ENCODE peak calls at places on chromosome 16, in four cellular contexts. W, I, Z and O are unnamed samples.

GRCh38 chr16:7182510-7183109 is 150.0 kb upstream of the RBFOX1 start:
- DNase-seq in W (no peak), I (no peak), Z (no peak), O (no peak)

GRCh38 chr16:64392456-64392855 is 729.4 kb downstream of the CDH11 start:
- DNase-seq in W (no peak), I (no peak), Z (no peak), O (no peak)

GRCh38 chr16:79380990-79381389 is 219.5 kb downstream of the MAF start:
- DNase-seq in W (no peak), I (peak; percentile 6), Z (no peak), O (no peak)

GRCh38 chr16:56896244-56896643 is 31.2 kb downstream of the SLC12A3 start:
- DNase-seq in W (no peak), I (no peak), Z (no peak), O (no peak)

GRCh38 chr16:73058221-73058615 is 10.3 kb upstream of the ZFHX3 start:
- DNase-seq in W (no peak), I (no peak), Z (no peak), O (no peak)

GRCh38 chr16:48049832-48050231 is 106.0 kb downstream of the ABCC12 start:
- DNase-seq in W (no peak), I (no peak), Z (no peak), O (no peak)

GRCh38 chr16:84672276-84673202 is 24.2 kb downstream of the KLHL36 start:
- DNase-seq in W (peak; percentile 89), I (peak; percentile 86), Z (peak; percentile 38), O (no peak)

GRCh38 chr16:1613240-1613639 is 1.1 kb downstream of the CRAMP1 start:
- DNase-seq in W (no peak), I (peak; percentile 6), Z (no peak), O (no peak)

GRCh38 chr16:18932243-18932997 is 6.2 kb upstream of the SMG1 start:
- DNase-seq in W (no peak), I (no peak), Z (no peak), O (no peak)